ENCODE peak calls at places on chromosomes 5 and 9, in nine cellular contexts. Z is neural progenitor cell, F is hippocampal formation, R is HTR-8/SVneo, Q is GM04503, B is HFFc6, A is cardiac septum, N is upper lobe of right lung, L is heart left ventricle. H is an unnamed sample.

GRCh38 chr9:126331964-126332748 is 5.5 kb downstream of the MVB12B start:
- DNase-seq in B (no peak), L (no peak), R (no peak), F (no peak), A (no peak), Z (no peak), N (no peak), Q (no peak), H (no peak)

GRCh38 chr5:132776932-132777208 is 169 bp downstream of the SEPTIN8 start:
- DNase-seq in F (no peak), A (no peak), N (no peak), L (peak; percentile 21), Z (no peak), B (no peak), Q (no peak), R (no peak), H (no peak)

GRCh38 chr9:105678781-105679180 is 15.6 kb upstream of the TMEM38B start:
- DNase-seq in F (no peak), L (no peak), B (no peak), A (no peak), R (no peak), Q (no peak), N (no peak), Z (no peak), H (no peak)

GRCh38 chr5:159531554-159532105 is 201.3 kb upstream of the IL12B start:
- DNase-seq in Q (no peak), B (no peak), R (no peak), L (no peak), F (no peak), Z (no peak), N (no peak), A (no peak), H (no peak)

GRCh38 chr9:74117731-74118130 is 379.4 kb upstream of the RORB start:
- DNase-seq in Z (no peak), A (no peak), Q (no peak), F (no peak), R (no peak), B (no peak), L (no peak), N (no peak), H (no peak)

GRCh38 chr5:54703568-54704255 is 186.2 kb downstream of the SNX18 start:
- DNase-seq in F (no peak), L (no peak), B (no peak), Z (peak; percentile 46), Q (no peak), R (no peak), N (no peak), A (no peak), H (no peak)

GRCh38 chr9:21244841-21245240 is 5.0 kb upstream of the IFNA14 start:
- DNase-seq in A (no peak), N (no peak), F (no peak), L (no peak), Q (no peak), Z (no peak), R (no peak), B (no peak), H (no peak)

GRCh38 chr9:8186553-8186952 is 387.0 kb upstream of the DMAC1 start:
- DNase-seq in L (no peak), N (no peak), F (no peak), Q (no peak), Z (no peak), A (no peak), B (no peak), R (no peak), H (no peak)

GRCh38 chr5:167633114-167633513 is 658.3 kb upstream of the WWC1 start:
- DNase-seq in R (no peak), L (no peak), B (no peak), Q (no peak), A (no peak), N (no peak), Z (no peak), F (no peak), H (no peak)